ENCODE peak calls at places on chromosomes 16 and 17, in six cellular contexts. One of them, this sample, is unnamed.

GRCh38 chr17:13476722-13477121 is 125.0 kb downstream of the HS3ST3A1 start:
- DNase-seq in gastrocnemius medialis: no peak
- DNase-seq in colonic mucosa: no peak
- DNase-seq in iPS DF 6.9: no peak
- DNase-seq in RWPE1: no peak
- DNase-seq in uterus: no peak
- DNase-seq in this sample: no peak

GRCh38 chr17:80107231-80108021 is 6.0 kb downstream of the GAA start:
- DNase-seq in uterus: no peak
- DNase-seq in RWPE1: no peak
- DNase-seq in colonic mucosa: no peak
- DNase-seq in iPS DF 6.9: no peak
- DNase-seq in gastrocnemius medialis: no peak
- DNase-seq in this sample: no peak

GRCh38 chr16:29852654-29853053 is 10.4 kb downstream of the CDIPT start:
- DNase-seq in colonic mucosa: no peak
- DNase-seq in uterus: no peak
- DNase-seq in gastrocnemius medialis: no peak
- DNase-seq in iPS DF 6.9: no peak
- DNase-seq in RWPE1: no peak
- DNase-seq in this sample: no peak

GRCh38 chr17:19364699-19365498 is 2.4 kb upstream of the B9D1 start:
- DNase-seq in gastrocnemius medialis: no peak
- DNase-seq in colonic mucosa: no peak
- DNase-seq in iPS DF 6.9: no peak
- DNase-seq in RWPE1: no peak
- DNase-seq in uterus: no peak
- DNase-seq in this sample: no peak

GRCh38 chr16:11800385-11800718 is 3.3 kb upstream of the ZC3H7A start:
- DNase-seq in gastrocnemius medialis: no peak
- DNase-seq in uterus: no peak
- DNase-seq in colonic mucosa: no peak
- DNase-seq in iPS DF 6.9: no peak
- DNase-seq in RWPE1: no peak
- DNase-seq in this sample: no peak

GRCh38 chr17:50169121-50169764 is 3.4 kb downstream of the SGCA start:
- DNase-seq in RWPE1: peak
- DNase-seq in gastrocnemius medialis: no peak
- DNase-seq in colonic mucosa: no peak
- DNase-seq in iPS DF 6.9: no peak
- DNase-seq in uterus: peak
- DNase-seq in this sample: peak

GRCh38 chr16:86044241-86044671 is 145.3 kb downstream of the IRF8 start:
- DNase-seq in uterus: no peak
- DNase-seq in iPS DF 6.9: peak
- DNase-seq in colonic mucosa: no peak
- DNase-seq in RWPE1: peak
- DNase-seq in gastrocnemius medialis: no peak
- DNase-seq in this sample: peak

GRCh38 chr17:31917065-31917529 is 15.6 kb upstream of the UTP6 start:
- DNase-seq in RWPE1: no peak
- DNase-seq in iPS DF 6.9: no peak
- DNase-seq in uterus: no peak
- DNase-seq in gastrocnemius medialis: no peak
- DNase-seq in colonic mucosa: no peak
- DNase-seq in this sample: peak

GRCh38 chr16:53937068-53937614 is 233.2 kb downstream of the FTO start:
- DNase-seq in gastrocnemius medialis: no peak
- DNase-seq in RWPE1: no peak
- DNase-seq in iPS DF 6.9: no peak
- DNase-seq in colonic mucosa: no peak
- DNase-seq in uterus: no peak
- DNase-seq in this sample: no peak

GRCh38 chr17:74042744-74043486 is 160.6 kb upstream of the RPL38 start:
- DNase-seq in RWPE1: peak
- DNase-seq in colonic mucosa: no peak
- DNase-seq in uterus: peak
- DNase-seq in iPS DF 6.9: no peak
- DNase-seq in gastrocnemius medialis: no peak
- DNase-seq in this sample: no peak

GRCh38 chr16:2511128-2511785 is 2.5 kb upstream of the ATP6V0C start:
- DNase-seq in gastrocnemius medialis: no peak
- DNase-seq in iPS DF 6.9: no peak
- DNase-seq in RWPE1: no peak
- DNase-seq in colonic mucosa: peak
- DNase-seq in uterus: peak
- DNase-seq in this sample: peak

GRCh38 chr17:78912082-78912481 is 9.1 kb upstream of the CEP295NL start:
- DNase-seq in iPS DF 6.9: no peak
- DNase-seq in RWPE1: no peak
- DNase-seq in uterus: no peak
- DNase-seq in gastrocnemius medialis: no peak
- DNase-seq in colonic mucosa: no peak
- DNase-seq in this sample: no peak
- H3K27ac ChIP-seq in iPS DF 6.9: no peak
- H3K27ac ChIP-seq in RWPE1: peak
- H3K27ac ChIP-seq in uterus: no peak
- H3K27ac ChIP-seq in gastrocnemius medialis: no peak
- H3K27ac ChIP-seq in colonic mucosa: no peak
- H3K27ac ChIP-seq in this sample: no peak

DNA sequence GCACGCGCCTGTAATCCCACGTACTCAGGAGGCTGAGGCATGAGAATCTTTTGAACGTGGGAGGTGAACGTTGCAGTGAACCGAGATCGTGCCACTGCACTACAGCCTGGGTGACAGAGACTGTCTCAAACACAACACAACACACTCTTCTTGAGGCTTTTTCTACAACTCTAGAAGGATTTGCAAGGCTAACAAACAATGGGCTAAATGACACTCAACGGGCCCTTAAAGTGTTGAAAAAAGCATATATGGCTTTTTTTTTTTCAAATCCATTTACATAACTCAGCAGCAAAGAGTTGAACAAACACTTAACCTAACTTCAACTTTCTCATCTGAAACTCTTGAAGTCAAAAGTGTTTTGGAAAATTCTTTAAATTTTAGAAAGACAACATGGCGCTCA is 22.3 kb downstream of the CDR2 start:
- DNase-seq in RWPE1: no peak
- DNase-seq in colonic mucosa: no peak
- DNase-seq in iPS DF 6.9: no peak
- DNase-seq in gastrocnemius medialis: no peak
- DNase-seq in uterus: no peak
- DNase-seq in this sample: no peak
- H3K27ac ChIP-seq in RWPE1: no peak
- H3K27ac ChIP-seq in colonic mucosa: no peak
- H3K27ac ChIP-seq in iPS DF 6.9: no peak
- H3K27ac ChIP-seq in gastrocnemius medialis: no peak
- H3K27ac ChIP-seq in uterus: no peak
- H3K27ac ChIP-seq in this sample: peak

DNA sequence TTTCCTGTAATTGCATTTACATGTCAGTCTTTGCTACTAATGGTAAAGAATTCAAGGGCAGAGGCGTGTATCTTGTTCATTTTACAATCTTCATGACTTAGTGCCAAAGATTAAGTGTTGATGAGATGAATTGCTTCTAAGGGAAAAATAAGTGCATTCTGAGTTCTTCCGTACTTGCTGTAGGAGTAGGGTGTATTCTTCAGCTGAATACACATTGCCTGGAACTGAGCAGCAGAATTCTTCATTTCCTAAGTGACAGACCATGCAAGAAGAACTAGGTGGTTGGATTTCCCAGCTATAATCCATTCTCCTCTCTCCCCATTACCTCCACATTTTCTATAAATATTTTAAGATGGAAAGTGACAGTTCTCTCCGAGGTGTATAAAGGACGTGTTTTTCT is 104.8 kb downstream of the CACNG3 start:
- DNase-seq in RWPE1: no peak
- DNase-seq in gastrocnemius medialis: no peak
- DNase-seq in colonic mucosa: no peak
- DNase-seq in uterus: no peak
- DNase-seq in iPS DF 6.9: no peak
- DNase-seq in this sample: no peak
- H3K27ac ChIP-seq in RWPE1: no peak
- H3K27ac ChIP-seq in gastrocnemius medialis: no peak
- H3K27ac ChIP-seq in colonic mucosa: no peak
- H3K27ac ChIP-seq in uterus: no peak
- H3K27ac ChIP-seq in iPS DF 6.9: no peak
- H3K27ac ChIP-seq in this sample: no peak

GRCh38 chr17:66477615-66478283 is 175.3 kb downstream of the PRKCA start:
- DNase-seq in RWPE1: no peak
- DNase-seq in iPS DF 6.9: no peak
- DNase-seq in colonic mucosa: no peak
- DNase-seq in uterus: no peak
- DNase-seq in gastrocnemius medialis: no peak
- DNase-seq in this sample: no peak
- H3K27ac ChIP-seq in RWPE1: no peak
- H3K27ac ChIP-seq in iPS DF 6.9: no peak
- H3K27ac ChIP-seq in colonic mucosa: no peak
- H3K27ac ChIP-seq in uterus: no peak
- H3K27ac ChIP-seq in gastrocnemius medialis: no peak
- H3K27ac ChIP-seq in this sample: no peak